ENCODE peak calls at places on chromosomes 16 and 17, in five cellular contexts. E is heart right ventricle, Z is psoas muscle, I is lung, A is body of pancreas. V is an unnamed sample.

GRCh38 chr16:71933913-71934696 is 38.8 kb downstream of the IST1 start:
- DNase-seq in Z (no peak), I (no peak), A (no peak), E (no peak), V (no peak)

GRCh38 chr17:59331929-59332889 is 754 bp downstream of the YPEL2 start:
- DNase-seq in Z (peak; percentile 81), I (peak; percentile 56), E (peak; percentile 77), A (peak; percentile 67), V (peak; percentile 70)

GRCh38 chr16:11310997-11311561 is 29.9 kb upstream of the PRM1 start:
- DNase-seq in E (no peak), I (no peak), Z (no peak), A (no peak), V (no peak)

GRCh38 chr16:48441106-48441505 is 55.9 kb upstream of the SIAH1 start:
- DNase-seq in A (no peak), E (no peak), Z (no peak), I (no peak), V (no peak)

GRCh38 chr17:47106130-47106529 is 83.0 kb downstream of the CDC27 start:
- DNase-seq in E (no peak), I (no peak), A (no peak), Z (no peak), V (no peak)

GRCh38 chr17:34370997-34371395 is 8.0 kb upstream of the CCL1 start:
- DNase-seq in Z (no peak), E (no peak), A (no peak), I (no peak), V (no peak)

GRCh38 chr17:27473190-27473747 is 17.0 kb downstream of the KSR1 start:
- DNase-seq in A (no peak), Z (no peak), E (no peak), I (no peak), V (no peak)

GRCh38 chr16:75566889-75567255 is 693 bp downstream of the GABARAPL2 start:
- DNase-seq in A (no peak), E (no peak), I (no peak), Z (no peak), V (peak; percentile 25)

GRCh38 chr17:75430159-75430748 is 24.8 kb upstream of the GRB2 start:
- DNase-seq in E (no peak), I (no peak), A (peak; percentile 13), Z (no peak), V (no peak)

GRCh38 chr17:77128895-77129567 is 11.7 kb upstream of the SEC14L1 start:
- DNase-seq in Z (no peak), A (no peak), E (no peak), I (no peak), V (no peak)

GRCh38 chr17:42098747-42099399 is 600 bp upstream of the ZNF385C start:
- DNase-seq in E (no peak), Z (no peak), I (no peak), A (no peak), V (no peak)

GRCh38 chr16:12321363-12321762 is 344.8 kb downstream of the SNX29 start:
- DNase-seq in Z (no peak), E (no peak), A (no peak), I (no peak), V (no peak)

GRCh38 chr16:87740909-87741424 is 24.8 kb downstream of the KLHDC4 start:
- DNase-seq in Z (no peak), E (peak; percentile 53), I (no peak), A (no peak), V (peak; percentile 45)

GRCh38 chr16:57998484-57998883 is 2.0 kb downstream of the ZNF319 start:
- DNase-seq in E (peak; percentile 27), I (peak; percentile 75), A (no peak), Z (no peak), V (no peak)

GRCh38 chr16:881219-882097 is 80.9 kb upstream of the GNG13 start:
- DNase-seq in Z (no peak), E (no peak), A (no peak), I (no peak), V (peak; percentile 48)

GRCh38 chr17:79112471-79112870 is 37.8 kb downstream of the ENGASE start:
- DNase-seq in A (no peak), Z (no peak), E (no peak), I (no peak), V (no peak)

GRCh38 chr17:80647746-80648145 is 103.1 kb downstream of the RPTOR start:
- DNase-seq in E (no peak), A (no peak), I (no peak), Z (no peak), V (no peak)

GRCh38 chr16:61681124-61681523 is 355.1 kb downstream of the CDH8 start:
- DNase-seq in A (no peak), E (no peak), I (no peak), Z (no peak), V (no peak)

GRCh38 chr16:61677776-61678175 is 358.5 kb downstream of the CDH8 start:
- DNase-seq in I (no peak), Z (no peak), A (no peak), E (no peak), V (no peak)

GRCh38 chr16:61684566-61684965 is 351.7 kb downstream of the CDH8 start:
- DNase-seq in I (no peak), Z (no peak), A (no peak), E (no peak), V (no peak)

GRCh38 chr16:61678182-61678581 is 358.1 kb downstream of the CDH8 start:
- DNase-seq in I (no peak), E (no peak), A (no peak), Z (no peak), V (no peak)

GRCh38 chr16:61681673-61682072 is 354.6 kb downstream of the CDH8 start:
- DNase-seq in I (no peak), Z (no peak), E (no peak), A (no peak), V (no peak)
- TF ChIP-seq CTCF in I (no peak), Z (no peak), E (no peak), A (no peak), V (no peak)

GRCh38 chr17:40068129-40068581 is 5.4 kb downstream of the THRA start:
- DNase-seq in A (no peak), I (no peak), E (no peak), Z (no peak), V (no peak)
- H3K4me3 ChIP-seq in A (no peak overlapping the region), I (no peak overlapping the region), E (peak overlapping the region; percentile 48), Z (peak overlapping the region; percentile 63), V (peak overlapping the region; percentile 36)

GRCh38 chr17:21090889-21091618 is 35.7 kb upstream of the DHRS7B start:
- DNase-seq in A (no peak), E (no peak), I (no peak), Z (no peak), V (no peak)
- TF ChIP-seq CTCF in A (no peak), E (no peak), I (no peak), Z (no peak), V (no peak)

GRCh38 chr16:90004577-90004976 is 14.7 kb downstream of the DBNDD1 start:
- DNase-seq in A (no peak), E (no peak), I (no peak), Z (no peak), V (no peak)

GRCh38 chr16:90009172-90009899 is 9.9 kb downstream of the DBNDD1 start:
- DNase-seq in I (no peak), Z (no peak), A (no peak), E (no peak), V (no peak)

GRCh38 chr16:90005956-90006663 is 13.1 kb downstream of the DBNDD1 start:
- DNase-seq in Z (no peak), I (no peak), A (no peak), E (no peak), V (no peak)

GRCh38 chr16:90008708-90009145 is 10.5 kb downstream of the DBNDD1 start:
- DNase-seq in Z (no peak), I (no peak), E (no peak), A (no peak), V (no peak)

GRCh38 chr16:90007015-90007414 is 12.2 kb downstream of the DBNDD1 start:
- DNase-seq in I (no peak), Z (no peak), A (no peak), E (no peak), V (no peak)
- H3K4me3 ChIP-seq in I (no peak overlapping the region), Z (no peak overlapping the region), A (no peak overlapping the region), E (no peak overlapping the region), V (no peak overlapping the region)

DNA sequence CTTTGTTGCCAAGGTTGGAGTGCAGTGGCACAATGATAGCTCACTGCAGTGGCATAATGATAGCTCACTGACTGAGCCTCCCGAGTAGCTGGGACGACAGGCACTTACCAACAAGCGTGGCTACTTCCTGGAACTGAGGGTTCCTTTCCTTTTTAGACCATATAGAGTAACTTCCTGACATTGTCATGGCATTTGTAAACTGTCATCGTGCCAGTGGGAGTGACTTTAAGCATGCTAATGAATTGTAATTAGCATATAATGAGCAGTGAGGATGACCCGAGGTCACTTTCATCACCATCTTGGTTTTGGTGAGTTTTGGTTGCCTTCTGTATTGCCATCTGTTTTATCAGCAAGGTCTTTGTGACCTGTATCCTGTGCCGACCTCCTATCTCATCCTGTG is 162.4 kb downstream of the HS3ST4 start:
- DNase-seq in A (no peak), Z (no peak), I (no peak), E (no peak), V (no peak)
- TF ChIP-seq CTCF in A (no peak), Z (no peak), I (no peak), E (no peak), V (no peak)

DNA sequence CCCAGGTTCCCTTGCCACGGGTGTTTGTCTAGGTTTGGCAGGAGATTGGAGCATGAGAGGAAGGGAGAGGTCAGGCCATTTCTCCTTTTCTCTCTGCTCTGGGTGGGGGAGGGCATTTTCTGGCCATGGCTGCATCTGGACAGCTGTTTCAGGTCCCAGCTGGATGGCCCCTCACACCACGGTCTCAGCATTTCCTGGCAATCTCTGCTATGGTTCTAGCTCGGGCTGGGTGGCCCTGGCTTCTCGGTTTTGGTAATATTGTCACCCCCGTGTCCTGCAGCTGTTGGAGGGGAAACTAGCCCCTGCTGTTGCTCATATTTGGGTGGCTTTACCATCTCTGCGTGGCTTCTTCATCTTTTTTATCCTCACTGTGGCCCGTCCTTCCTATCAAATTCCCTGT is 11.5 kb upstream of the NLRP1 start:
- DNase-seq in E (no peak), Z (no peak), I (no peak), A (no peak), V (no peak)
- H3K4me3 ChIP-seq in E (no peak overlapping the region), Z (no peak overlapping the region), I (no peak overlapping the region), A (no peak overlapping the region), V (no peak overlapping the region)

DNA sequence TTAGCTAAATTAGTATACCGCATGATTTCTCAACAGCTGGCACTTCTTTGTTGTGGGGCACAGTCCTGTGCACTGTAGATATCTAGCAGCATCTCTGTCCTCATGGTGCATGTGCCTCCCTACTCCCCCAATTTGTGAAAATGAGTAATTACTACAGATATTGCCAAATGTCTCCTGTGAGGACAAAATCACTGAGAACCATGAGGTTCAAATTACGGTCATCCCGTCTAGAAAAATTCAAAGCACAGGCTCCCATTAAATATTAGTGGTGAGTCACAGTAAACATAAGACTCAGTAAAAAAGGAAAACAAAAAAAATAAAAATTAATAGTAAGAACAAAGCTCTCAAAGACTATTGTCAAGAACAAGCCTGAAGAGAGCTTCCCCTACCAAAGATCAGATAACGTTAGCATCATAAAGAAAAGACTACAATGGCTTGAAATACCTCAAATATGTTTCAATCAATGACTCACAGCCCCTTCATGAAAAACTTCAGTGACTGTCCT is 57.8 kb downstream of the STH start:
- DNase-seq in E (no peak), I (no peak), Z (no peak), A (no peak), V (no peak)
- TF ChIP-seq CTCF in E (no peak), I (no peak), Z (no peak), A (no peak), V (no peak)

GRCh38 chr17:12769981-12770380 is 19.3 kb upstream of the ARHGAP44 start:
- DNase-seq in Z (no peak), E (no peak), A (no peak), I (no peak), V (no peak)
- H3K4me3 ChIP-seq in Z (no peak overlapping the region), E (no peak overlapping the region), A (no peak overlapping the region), I (no peak overlapping the region), V (no peak overlapping the region)